ENCODE peak calls at places on chromosomes 13 and 19, in four cellular contexts. L, Q, F and P are unnamed samples.

GRCh38 chr13:97005631-97006262 is 11.5 kb upstream of the OXGR1 start:
- DNase-seq in F (no peak), Q (peak), L (no peak), P (no peak)

GRCh38 chr19:17078038-17078919 is 2.7 kb downstream of the MYO9B start:
- DNase-seq in Q (no peak), F (no peak), L (peak), P (no peak)

GRCh38 chr19:33988601-33989000 is 183.7 kb upstream of the LSM14A start:
- DNase-seq in F (no peak), L (no peak), Q (no peak), P (no peak)

GRCh38 chr13:36313047-36313969 is 15.7 kb upstream of the CCDC169 start:
- DNase-seq in F (no peak), Q (no peak), L (no peak), P (no peak)

GRCh38 chr13:113445791-113446487 is 7.3 kb downstream of the ADPRHL1 start:
- DNase-seq in F (no peak), Q (no peak), L (peak), P (peak)

GRCh38 chr19:4910594-4911273 is 1.4 kb downstream of the UHRF1 start:
- DNase-seq in Q (peak), F (peak), L (no peak), P (no peak)

GRCh38 chr19:4425531-4425930 is 23.1 kb downstream of the CHAF1A start:
- DNase-seq in L (no peak), Q (no peak), F (no peak), P (no peak)

GRCh38 chr13:90770334-90770733 is 577.2 kb upstream of the MIR17HG start:
- DNase-seq in Q (no peak), F (no peak), L (no peak), P (no peak)

GRCh38 chr13:93270769-93271753 is 44.5 kb downstream of the GPC6 start:
- DNase-seq in Q (no peak), L (no peak), F (no peak), P (no peak)

GRCh38 chr13:77918391-77919261 is at the start of gene EDNRB:
- DNase-seq in Q (peak), F (no peak), L (peak), P (peak)

GRCh38 chr19:50434525-50434924 is 1.8 kb downstream of the MYBPC2 start:
- DNase-seq in L (no peak), Q (no peak), F (no peak), P (no peak)

GRCh38 chr19:3483226-3483628 is at the start of gene SMIM44:
- DNase-seq in F (peak), Q (no peak), L (no peak), P (no peak)

GRCh38 chr19:7505682-7506384 is 10.1 kb upstream of the ZNF358 start:
- DNase-seq in F (no peak), L (no peak), Q (no peak), P (peak)

GRCh38 chr19:13036366-13036976 is 41.2 kb downstream of the NFIX start:
- DNase-seq in F (peak), L (peak), Q (peak), P (no peak)